ENCODE peak calls at places on chromosome 3, in six cellular contexts. Y is lower lobe of right lung; W is A549; D is foreskin fibroblast; X is AG09319; L is CD4-positive, alpha-beta T cell. U is an unnamed sample.

GRCh38 chr3:150073031-150073430 is 102.3 kb upstream of the PFN2 start:
- DNase-seq in Y (no peak), W (no peak), D (no peak), X (no peak), L (no peak), U (no peak)

GRCh38 chr3:76199382-76199781 is 414.0 kb upstream of the ZNF717 start:
- DNase-seq in Y (no peak), W (no peak), D (no peak), X (no peak), L (no peak), U (no peak)

GRCh38 chr3:73314182-73314951 is 252.9 kb downstream of the EBLN2 start:
- DNase-seq in Y (no peak), W (no peak), D (no peak), X (no peak), L (no peak), U (no peak)

GRCh38 chr3:194058189-194058571 is 77.8 kb upstream of the HES1 start:
- DNase-seq in Y (peak), W (no peak), D (peak), X (no peak), L (no peak), U (peak)

GRCh38 chr3:104887069-104887468 is 479.6 kb upstream of the ALCAM start:
- DNase-seq in Y (no peak), W (no peak), D (no peak), X (no peak), L (no peak), U (no peak)

GRCh38 chr3:133469140-133469731 is 69.4 kb downstream of the BFSP2 start:
- DNase-seq in Y (no peak), W (no peak), D (peak), X (no peak), L (no peak), U (no peak)

GRCh38 chr3:110069641-110070538 is 732.5 kb upstream of the DPPA4 start:
- DNase-seq in Y (no peak), W (peak), D (peak), X (peak), L (no peak), U (no peak)

GRCh38 chr3:87855626-87856025 is 203.2 kb downstream of the CGGBP1 start:
- DNase-seq in Y (no peak), W (peak), D (peak), X (no peak), L (no peak), U (no peak)

GRCh38 chr3:139357899-139358298 is 14.1 kb downstream of the MRPS22 start:
- DNase-seq in Y (no peak), W (no peak), D (no peak), X (no peak), L (no peak), U (no peak)

GRCh38 chr3:73365756-73366397 is 258.9 kb downstream of the PDZRN3 start:
- DNase-seq in Y (no peak), W (no peak), D (peak), X (peak), L (no peak), U (no peak)

GRCh38 chr3:77321646-77322045 is 281.7 kb downstream of the ROBO2 start:
- DNase-seq in Y (no peak), W (no peak), D (peak), X (no peak), L (no peak), U (no peak)

GRCh38 chr3:196144383-196145105 is 62.7 kb upstream of the TFRC start:
- DNase-seq in Y (no peak), W (no peak), D (peak), X (no peak), L (no peak), U (no peak)

GRCh38 chr3:43379343-43379742 is 93.0 kb downstream of the SNRK start:
- DNase-seq in Y (no peak), W (no peak), D (peak), X (peak), L (no peak), U (no peak)

GRCh38 chr3:38002940-38003339 is 12.4 kb downstream of the VILL start:
- DNase-seq in Y (no peak), W (no peak), D (no peak), X (no peak), L (no peak), U (peak)

GRCh38 chr3:38000965-38001455 is 10.4 kb downstream of the VILL start:
- DNase-seq in Y (no peak), W (no peak), D (no peak), X (no peak), L (no peak), U (peak)

GRCh38 chr3:38002291-38002876 is 11.8 kb downstream of the VILL start:
- DNase-seq in Y (no peak), W (no peak), D (no peak), X (no peak), L (no peak), U (peak)

GRCh38 chr3:38000242-38000916 is 9.8 kb downstream of the VILL start:
- DNase-seq in Y (no peak), W (no peak), D (no peak), X (no peak), L (no peak), U (peak)

DNA sequence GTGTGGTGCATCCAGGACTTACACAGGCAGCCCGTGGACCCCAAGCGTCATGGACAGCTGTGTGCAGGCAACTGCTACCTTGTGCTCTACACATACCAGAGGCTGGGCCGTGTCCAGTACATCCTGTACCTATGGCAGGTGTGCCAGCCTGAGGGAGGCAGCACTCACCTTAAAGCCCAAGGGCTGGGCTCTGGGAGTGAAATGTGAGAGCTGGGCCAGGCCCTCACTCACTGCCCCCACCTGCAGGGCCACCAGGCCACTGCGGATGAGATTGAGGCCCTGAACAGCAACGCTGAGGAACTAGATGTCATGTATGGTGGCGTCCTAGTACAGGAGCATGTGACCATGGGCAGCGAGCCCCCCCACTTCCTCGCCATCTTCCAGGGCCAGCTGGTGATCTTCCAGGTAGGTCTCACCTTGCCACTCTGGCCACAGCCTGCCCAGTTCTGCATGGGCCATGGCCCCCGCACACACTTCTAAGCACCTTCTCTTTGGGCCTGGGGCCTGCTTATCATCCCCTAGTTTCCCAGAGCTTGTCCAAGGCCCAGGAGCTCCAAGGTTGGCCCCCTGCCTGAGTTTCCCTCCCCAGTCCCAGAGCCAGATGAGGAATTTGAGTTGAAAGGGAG is 11.0 kb downstream of the VILL start:
- DNase-seq in Y (no peak), W (no peak), D (no peak), X (no peak), L (no peak), U (peak)
- TF ChIP-seq CTCF in Y (peak), W (no peak), D (no peak), X (no peak), L (no peak), U (no peak)

GRCh38 chr3:25485673-25486072 is 57.6 kb downstream of the RARB start:
- DNase-seq in Y (no peak), W (no peak), D (no peak), X (no peak), L (no peak), U (no peak)
- TF ChIP-seq CTCF in Y (no peak), W (no peak), D (no peak), X (no peak), L (no peak), U (no peak)

GRCh38 chr3:71927505-71928066 is 142.6 kb upstream of the PROK2 start:
- DNase-seq in Y (no peak), W (no peak), D (no peak), X (no peak), L (no peak), U (no peak)

GRCh38 chr3:71928215-71928614 is 143.3 kb upstream of the PROK2 start:
- DNase-seq in Y (no peak), W (no peak), D (no peak), X (no peak), L (no peak), U (no peak)

GRCh38 chr3:71926690-71927089 is 141.7 kb upstream of the PROK2 start:
- DNase-seq in Y (no peak), W (no peak), D (no peak), X (no peak), L (no peak), U (no peak)

GRCh38 chr3:71931930-71932329 is 147.0 kb upstream of the PROK2 start:
- DNase-seq in Y (no peak), W (no peak), D (no peak), X (no peak), L (no peak), U (no peak)

DNA sequence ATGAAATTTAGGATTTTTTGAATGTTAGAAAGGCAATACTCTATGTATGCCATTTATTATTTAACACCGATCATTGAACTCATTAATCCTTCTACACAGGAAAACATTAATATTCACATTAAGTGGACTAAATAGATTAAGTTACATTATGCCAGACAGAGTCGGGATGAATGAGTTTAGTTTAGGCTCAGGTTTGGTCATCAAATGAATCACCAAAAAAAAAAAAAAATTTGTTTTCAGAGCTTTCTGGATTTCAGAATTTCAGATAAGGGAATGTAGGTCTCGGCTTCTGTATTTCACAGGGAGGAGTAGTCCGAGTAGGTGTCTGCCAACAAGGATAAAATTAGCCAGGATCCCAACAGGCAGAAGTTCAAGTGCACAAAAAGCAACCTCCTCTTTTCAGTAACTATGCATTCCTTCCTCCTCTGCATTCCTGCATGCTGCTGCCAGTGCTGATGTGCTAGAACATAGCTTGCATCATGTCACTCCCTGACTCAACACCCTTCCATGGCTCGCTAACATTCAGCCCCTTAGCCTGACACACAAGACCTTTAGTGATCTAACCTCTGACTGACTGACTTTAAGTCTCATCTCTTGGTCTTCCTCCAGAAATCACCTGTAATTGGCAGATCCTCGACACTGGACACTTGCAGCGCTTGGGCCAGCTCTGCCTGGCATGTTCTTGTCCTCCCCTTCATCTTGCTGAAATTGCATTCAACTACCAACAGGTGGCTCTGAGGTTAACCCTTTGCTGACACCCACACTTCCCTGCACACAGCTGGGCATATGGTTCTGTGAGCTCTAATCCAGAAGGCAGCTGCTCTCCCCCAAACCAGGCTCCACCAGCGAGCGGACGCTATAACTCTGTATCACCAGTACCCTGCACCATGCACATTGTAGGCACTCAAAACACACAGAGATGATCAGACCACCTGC is 145.4 kb upstream of the PROK2 start:
- DNase-seq in Y (no peak), W (peak), D (peak), X (no peak), L (no peak), U (no peak)
- TF ChIP-seq CTCF in Y (no peak), W (peak), D (no peak), X (no peak), L (no peak), U (no peak)

DNA sequence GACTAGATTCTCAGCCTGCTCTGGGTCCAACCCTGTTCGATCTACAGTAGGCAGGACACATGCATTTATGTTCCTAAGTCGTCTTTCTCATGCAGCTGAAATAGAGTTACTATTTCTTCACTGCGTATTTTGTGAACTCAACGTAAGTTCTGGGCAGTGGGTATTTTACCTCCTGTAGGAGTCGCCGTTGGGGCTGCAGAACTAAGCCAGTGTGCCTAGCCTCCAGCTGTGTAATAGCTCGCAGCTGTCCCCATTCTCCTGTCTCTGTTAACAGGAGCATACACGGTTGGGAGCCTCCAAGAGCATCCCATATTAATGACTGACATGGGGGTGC is 58.4 kb upstream of the HRH1 start:
- DNase-seq in Y (no peak), W (peak), D (no peak), X (no peak), L (no peak), U (no peak)
- TF ChIP-seq CTCF in Y (no peak), W (peak), D (peak), X (peak), L (no peak), U (no peak)

GRCh38 chr3:177770821-177771220 is 573.5 kb upstream of the TBL1XR1 start:
- DNase-seq in Y (no peak), W (no peak), D (peak), X (peak), L (no peak), U (no peak)

GRCh38 chr3:177772908-177773557 is 575.8 kb upstream of the TBL1XR1 start:
- DNase-seq in Y (no peak), W (no peak), D (no peak), X (no peak), L (no peak), U (no peak)

GRCh38 chr3:177776656-177777055 is 579.4 kb upstream of the TBL1XR1 start:
- DNase-seq in Y (no peak), W (no peak), D (peak), X (no peak), L (no peak), U (no peak)

GRCh38 chr3:177777699-177778098 is 580.4 kb upstream of the TBL1XR1 start:
- DNase-seq in Y (peak), W (peak), D (peak), X (no peak), L (peak), U (no peak)

GRCh38 chr3:177771780-177772179 is 574.5 kb upstream of the TBL1XR1 start:
- DNase-seq in Y (no peak), W (no peak), D (no peak), X (no peak), L (no peak), U (no peak)
- TF ChIP-seq CTCF in Y (no peak), W (no peak), D (no peak), X (no peak), L (no peak), U (no peak)

DNA sequence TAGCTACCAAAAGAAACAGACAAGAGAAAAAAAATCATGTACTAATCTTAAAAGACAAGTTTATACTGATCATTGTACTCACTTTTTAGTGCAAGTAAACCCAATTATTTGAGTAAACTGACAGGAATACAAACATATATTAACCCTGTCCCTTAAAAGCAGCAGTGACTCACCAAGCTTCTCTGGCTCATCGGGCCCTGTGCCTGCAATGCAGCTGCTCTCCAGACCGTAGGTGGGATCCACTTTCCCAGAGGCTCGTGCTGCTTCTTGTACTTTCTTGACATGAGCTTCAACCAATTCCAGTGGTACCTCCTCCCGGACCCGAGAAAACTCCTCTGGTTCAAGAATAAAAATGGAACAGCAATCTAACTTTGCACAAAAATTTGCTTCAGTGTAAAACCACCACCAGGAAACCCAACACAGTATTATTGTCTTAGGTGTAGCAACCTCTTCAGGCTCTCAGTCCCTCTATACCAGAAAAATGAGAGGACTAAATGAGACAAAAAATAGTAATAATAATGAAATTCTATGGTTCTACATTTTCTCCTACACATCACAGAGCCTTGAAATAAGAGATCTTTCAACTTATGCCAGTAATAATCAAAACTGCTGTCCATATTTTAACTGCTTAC is 82.6 kb upstream of the CSPG5 start:
- DNase-seq in Y (no peak), W (peak), D (peak), X (peak), L (no peak), U (no peak)
- TF ChIP-seq CTCF in Y (no peak), W (no peak), D (no peak), X (no peak), L (no peak), U (no peak)

DNA sequence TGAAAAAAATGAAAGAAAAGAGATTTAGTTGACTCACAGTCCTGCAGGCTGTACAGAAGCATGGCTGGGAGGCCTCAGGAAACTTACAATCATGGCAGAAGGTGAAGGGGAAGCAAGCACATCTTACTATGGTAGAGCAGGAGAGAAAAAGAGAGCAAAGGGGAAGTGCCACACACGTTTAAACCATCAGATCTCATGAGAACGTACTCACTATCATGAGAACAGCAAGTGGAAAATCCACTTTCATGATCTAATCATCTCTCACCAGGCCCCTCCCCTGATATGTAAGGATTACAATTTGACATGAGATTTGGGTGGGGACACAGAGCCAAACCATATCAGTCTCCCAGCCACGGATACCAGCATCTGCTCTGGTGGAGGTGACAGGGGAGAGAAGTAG is 50.8 kb upstream of the CPOX start:
- DNase-seq in Y (no peak), W (no peak), D (no peak), X (no peak), L (no peak), U (no peak)
- TF ChIP-seq CTCF in Y (no peak), W (no peak), D (no peak), X (no peak), L (no peak), U (no peak)

DNA sequence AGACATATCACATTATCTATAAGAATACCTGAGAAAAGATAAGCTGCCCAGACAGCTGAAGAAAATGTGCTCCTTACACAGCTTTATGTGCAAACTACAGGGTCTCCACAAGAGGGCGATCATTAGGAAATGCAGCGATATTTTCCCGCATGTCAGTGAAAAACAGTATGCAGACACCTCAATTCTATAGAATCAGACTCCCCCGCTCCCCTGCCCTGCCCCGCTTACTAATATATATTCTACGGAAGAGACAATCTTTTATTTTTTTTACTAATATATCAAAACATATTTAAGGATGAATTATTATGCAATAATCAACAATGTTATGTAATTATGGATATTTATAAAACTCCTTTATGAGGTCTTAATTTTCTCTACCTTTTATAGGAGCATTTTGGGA is 681.3 kb downstream of the ROBO1 start:
- DNase-seq in Y (no peak), W (peak), D (peak), X (peak), L (no peak), U (no peak)
- TF ChIP-seq CTCF in Y (peak), W (peak), D (peak), X (peak), L (no peak), U (peak)